ENCODE peak calls at places on chromosomes 5 and 9, in five cellular contexts. Z is AG08396, U is T-helper 2 cell, E is NCI-H1436, W is frontal cortex. X is an unnamed sample.

GRCh38 chr9:105046907-105047651 is 119.1 kb upstream of the ABCA1 start:
- DNase-seq in Z (no peak), U (no peak), E (peak; percentile 7), W (no peak), X (no peak)

GRCh38 chr5:142095651-142096330 is 12.8 kb upstream of the NDFIP1 start:
- DNase-seq in Z (no peak), U (peak; percentile 85), E (no peak), W (no peak), X (no peak)

GRCh38 chr5:154395407-154396106 is 50.2 kb upstream of the SAP30L start:
- DNase-seq in Z (no peak), U (no peak), E (peak; percentile 49), W (no peak), X (no peak)

GRCh38 chr9:121962421-121962820 is 130.7 kb downstream of the TTLL11 start:
- DNase-seq in Z (no peak), U (no peak), E (no peak), W (no peak), X (no peak)

GRCh38 chr9:5838884-5839571 is 6.1 kb upstream of the ERMP1 start:
- DNase-seq in Z (peak; percentile 60), U (no peak), E (no peak), W (no peak), X (no peak)

GRCh38 chr5:173498286-173498685 is 118.2 kb downstream of the BOD1 start:
- DNase-seq in Z (peak; percentile 60), U (no peak), E (no peak), W (no peak), X (no peak)

GRCh38 chr9:131008909-131009618 is at the start of gene LAMC3:
- DNase-seq in Z (peak; percentile 67), U (no peak), E (no peak), W (peak; percentile 58), X (no peak)

GRCh38 chr5:134026521-134027202 is 21.9 kb upstream of the VDAC1 start:
- DNase-seq in Z (peak; percentile 45), U (peak; percentile 17), E (peak; percentile 70), W (no peak), X (no peak)

GRCh38 chr9:89864257-89864656 is 259.4 kb downstream of the GADD45G start:
- DNase-seq in Z (no peak), U (no peak), E (no peak), W (no peak), X (no peak)